ENCODE peak calls at places on chromosomes 12 and 14, in seven cellular contexts. V, G, A, S, Z, Q and L are unnamed samples.
A peak's percentile ranks its signal among the peaks of the same experiment; 100 is the strongest.

GRCh38 chr12:58313091-58313855 is 371.9 kb downstream of the ATP23 start:
- DNase-seq in A (peak; percentile 60), G (no peak), S (peak; percentile 37), V (no peak), Z (no peak), Q (peak; percentile 90), L (peak; percentile 34)

GRCh38 chr12:49034287-49034622 is 15.7 kb upstream of the PRKAG1 start:
- DNase-seq in Q (no peak), S (no peak), A (no peak), V (no peak), G (no peak), Z (no peak), L (no peak)

GRCh38 chr14:69693823-69694729 is 72.9 kb upstream of the SRSF5 start:
- DNase-seq in G (no peak), Z (no peak), A (peak; percentile 45), S (no peak), V (no peak), Q (no peak), L (no peak)

GRCh38 chr12:25884024-25884919 is 74.2 kb upstream of the RASSF8 start:
- DNase-seq in S (no peak), Q (no peak), A (no peak), V (no peak), G (no peak), Z (no peak), L (no peak)

GRCh38 chr12:105334001-105334400 is 3.5 kb downstream of the C12orf75 start:
- DNase-seq in V (no peak), Z (no peak), G (peak; percentile 10), S (no peak), Q (peak; percentile 92), A (no peak), L (peak; percentile 90)

GRCh38 chr14:102917469-102918211 is 4.8 kb upstream of the AMN start:
- DNase-seq in S (peak; percentile 37), A (no peak), G (peak; percentile 78), Z (no peak), V (peak; percentile 56), Q (peak; percentile 32), L (peak; percentile 47)

GRCh38 chr12:132376464-132376830 is 47.1 kb upstream of the GALNT9 start:
- DNase-seq in S (no peak), V (no peak), Z (no peak), G (no peak), Q (no peak), A (no peak), L (no peak)

GRCh38 chr14:54120260-54120659 is 163.6 kb upstream of the BMP4 start:
- DNase-seq in Q (no peak), S (no peak), V (no peak), Z (no peak), A (no peak), G (no peak), L (no peak)

GRCh38 chr12:110073049-110073831 is 24.9 kb upstream of the C12orf76 start:
- DNase-seq in S (peak; percentile 25), V (peak; percentile 29), Z (no peak), G (no peak), Q (peak; percentile 30), A (no peak), L (no peak)